ENCODE peak calls at places on chromosomes 1 and 21, in seven cellular contexts. H is stomach, D is ovary, Y is body of pancreas, Q is endothelial cell of umbilical vein, C is uterus, G is HCT116. V is an unnamed sample. For H3K4me1, the result is how much of the 10 kb centered on the place peaks cover.

GRCh38 chr1:204293605-204294365 is 65.9 kb downstream of the PLEKHA6 start:
- DNase-seq in H (no peak), D (no peak), Y (no peak), Q (no peak), C (peak), G (no peak), V (no peak)

GRCh38 chr1:185318431-185319151 is 1.5 kb upstream of the IVNS1ABP start:
- DNase-seq in H (no peak), D (no peak), Y (no peak), Q (no peak), C (no peak), G (no peak), V (no peak)

GRCh38 chr1:19336543-19336942 is 24.4 kb downstream of the SLC66A1 start:
- DNase-seq in H (no peak), D (no peak), Y (no peak), Q (no peak), C (no peak), G (no peak), V (no peak)

GRCh38 chr1:213371769-213372619 is 321.0 kb downstream of the RPS6KC1 start:
- DNase-seq in H (no peak), D (no peak), Y (no peak), Q (no peak), C (no peak), G (no peak), V (no peak)

GRCh38 chr1:17329610-17330009 is 21.6 kb downstream of the PADI4 start:
- DNase-seq in H (no peak), D (no peak), Y (no peak), Q (no peak), C (no peak), G (no peak), V (no peak)

GRCh38 chr1:7580923-7581753 is 190.0 kb upstream of the VAMP3 start:
- DNase-seq in H (no peak), D (peak), Y (no peak), Q (no peak), C (no peak), G (no peak), V (peak)

GRCh38 chr1:33099290-33100118 is 18.6 kb downstream of the AZIN2 start:
- DNase-seq in H (peak), D (no peak), Y (peak), Q (no peak), C (no peak), G (peak), V (no peak)

GRCh38 chr1:72568113-72568512 is 285.8 kb upstream of the NEGR1 start:
- DNase-seq in H (no peak), D (no peak), Y (no peak), Q (no peak), C (no peak), G (no peak), V (no peak)

GRCh38 chr1:14467112-14467511 is 131.4 kb upstream of the KAZN start:
- DNase-seq in H (no peak), D (no peak), Y (no peak), Q (no peak), C (no peak), G (no peak), V (no peak)

GRCh38 chr1:14470802-14471201 is 127.7 kb upstream of the KAZN start:
- DNase-seq in H (no peak), D (no peak), Y (no peak), Q (no peak), C (no peak), G (no peak), V (no peak)

GRCh38 chr1:14468751-14469150 is 129.7 kb upstream of the KAZN start:
- DNase-seq in H (no peak), D (no peak), Y (no peak), Q (no peak), C (no peak), G (no peak), V (no peak)

DNA sequence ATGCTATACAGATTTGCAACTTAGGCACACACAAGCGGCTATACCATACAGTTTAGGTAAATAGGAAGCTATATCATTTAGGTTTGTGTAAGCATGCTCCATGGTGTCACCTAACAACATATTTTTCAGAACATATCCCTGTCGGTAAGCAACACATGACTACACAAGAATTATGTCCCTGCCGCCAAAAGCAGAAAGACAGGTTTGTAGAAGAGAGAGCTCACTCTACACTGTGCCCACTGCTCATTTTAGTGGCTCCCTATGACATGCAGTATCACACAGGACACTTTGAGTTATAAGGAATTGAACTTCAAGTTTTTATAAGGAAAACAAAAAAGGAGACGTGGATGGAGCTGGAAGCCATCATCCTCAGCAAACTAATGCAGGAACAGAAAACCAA is 132.5 kb upstream of the KAZN start:
- DNase-seq in H (no peak), D (no peak), Y (no peak), Q (no peak), C (no peak), G (no peak), V (no peak)
- H3K27ac ChIP-seq in H (no peak), D (no peak), Y (no peak), Q (no peak), C (no peak), G (no peak), V (no peak)

GRCh38 chr1:1141244-1141910 is 25.5 kb upstream of the C1orf159 start:
- DNase-seq in H (no peak), D (no peak), Y (no peak), Q (no peak), C (no peak), G (no peak), V (no peak)
- H3K4me1 ChIP-seq in H (under half), D (under half), Y (under half), Q (under half), C (under half), G (under half), V (under half)

GRCh38 chr1:160205974-160206369 is 788 bp downstream of the PEA15 start:
- DNase-seq in H (no peak), D (peak), Y (peak), Q (peak), C (peak), G (peak), V (no peak)
- TF ChIP-seq POLR2A in H (no peak), D (no peak), Y (no peak), Q (no peak), C (no peak), G (no peak), V (no peak)

DNA sequence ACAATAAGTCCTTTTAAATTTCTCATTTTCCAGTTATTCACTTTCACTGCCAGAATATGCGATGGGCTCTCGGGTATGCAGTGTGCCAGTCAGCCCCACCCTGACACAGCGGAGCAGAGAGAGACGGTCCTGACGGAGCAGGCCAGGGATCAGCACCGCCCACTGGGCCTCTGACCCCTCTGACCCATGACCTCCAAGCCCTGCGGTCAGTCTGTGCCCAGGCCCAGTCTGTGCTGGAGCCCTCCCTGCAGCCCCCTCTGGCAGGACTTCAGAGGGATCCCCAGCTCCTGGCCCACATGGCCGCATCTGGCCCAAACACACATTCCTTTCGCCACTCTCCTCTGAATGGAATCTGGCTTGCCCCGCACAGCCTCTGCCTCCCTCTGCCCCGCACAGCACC is 43.5 kb upstream of the COL6A2 start:
- DNase-seq in H (no peak), D (peak), Y (no peak), Q (no peak), C (no peak), G (no peak), V (no peak)
- H3K27ac ChIP-seq in H (no peak), D (no peak), Y (no peak), Q (no peak), C (peak), G (no peak), V (peak)

DNA sequence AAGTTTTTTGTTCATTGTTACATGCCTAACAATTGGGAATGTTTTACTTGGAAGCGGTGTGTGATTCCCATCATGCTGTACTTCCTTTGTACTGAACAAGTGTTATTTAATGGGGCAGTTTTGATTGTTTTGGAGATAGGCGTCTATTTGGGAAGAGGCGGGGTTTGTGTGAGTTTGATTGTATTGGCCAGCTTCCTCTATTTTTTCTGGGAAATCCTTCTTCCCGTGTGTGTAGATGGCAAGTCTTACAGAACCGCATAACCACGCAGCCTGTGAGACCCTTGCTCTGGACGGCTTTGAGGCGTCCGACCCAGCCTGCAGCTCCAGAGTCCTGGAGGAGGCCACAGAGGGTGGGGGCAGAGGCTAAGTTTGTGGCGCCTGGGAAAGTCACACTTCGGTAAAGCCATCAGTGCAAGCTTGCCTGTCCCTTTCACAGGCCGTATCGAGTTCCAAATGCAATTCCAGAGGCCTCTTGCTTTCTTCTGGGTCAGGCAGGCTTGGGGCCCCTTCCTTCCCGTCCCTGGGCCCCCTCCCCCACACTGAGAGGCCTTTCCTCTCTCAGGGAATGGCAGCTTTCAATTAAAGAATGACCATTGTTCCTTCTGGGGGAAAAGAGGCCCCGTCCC is 210.3 kb downstream of the TOMM20 start:
- DNase-seq in H (peak), D (peak), Y (peak), Q (peak), C (no peak), G (no peak), V (no peak)
- H3K4me1 ChIP-seq in H (half or more), D (under half), Y (half or more), Q (under half), C (under half), G (under half), V (under half)

GRCh38 chr1:169873582-169874200 is 20.0 kb downstream of the SCYL3 start:
- DNase-seq in H (no peak), D (no peak), Y (no peak), Q (no peak), C (no peak), G (no peak), V (no peak)

GRCh38 chr1:169866577-169866976 is 27.1 kb downstream of the SCYL3 start:
- DNase-seq in H (no peak), D (no peak), Y (no peak), Q (no peak), C (no peak), G (no peak), V (no peak)

GRCh38 chr1:169867012-169867679 is 26.6 kb downstream of the SCYL3 start:
- DNase-seq in H (no peak), D (no peak), Y (no peak), Q (no peak), C (no peak), G (no peak), V (no peak)

GRCh38 chr1:169869426-169869825 is 24.3 kb downstream of the SCYL3 start:
- DNase-seq in H (no peak), D (no peak), Y (no peak), Q (no peak), C (no peak), G (no peak), V (no peak)

DNA sequence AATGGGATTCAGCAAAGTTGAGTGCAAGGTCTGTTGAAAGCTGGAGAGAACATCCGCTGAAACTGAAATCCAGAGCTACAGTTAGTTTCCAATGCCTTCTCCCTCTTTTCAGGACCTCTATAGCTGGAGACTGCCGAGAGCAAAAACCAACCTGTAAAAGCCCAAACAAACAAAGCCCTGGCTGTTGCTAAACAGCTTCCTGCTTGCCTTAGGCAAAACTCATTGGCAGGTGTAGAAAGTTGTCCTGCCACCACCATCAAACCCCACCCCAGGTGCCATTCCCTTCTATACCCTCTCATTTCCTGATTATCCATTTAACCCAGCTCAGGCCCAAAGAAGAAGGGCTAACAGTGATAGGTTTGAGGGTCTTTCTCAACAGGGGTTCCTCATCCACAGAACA is 24.7 kb downstream of the SCYL3 start:
- DNase-seq in H (no peak), D (no peak), Y (no peak), Q (no peak), C (no peak), G (no peak), V (no peak)
- TF ChIP-seq POLR2A in H (no peak), D (no peak), Y (no peak), Q (no peak), C (no peak), G (no peak), V (no peak)

DNA sequence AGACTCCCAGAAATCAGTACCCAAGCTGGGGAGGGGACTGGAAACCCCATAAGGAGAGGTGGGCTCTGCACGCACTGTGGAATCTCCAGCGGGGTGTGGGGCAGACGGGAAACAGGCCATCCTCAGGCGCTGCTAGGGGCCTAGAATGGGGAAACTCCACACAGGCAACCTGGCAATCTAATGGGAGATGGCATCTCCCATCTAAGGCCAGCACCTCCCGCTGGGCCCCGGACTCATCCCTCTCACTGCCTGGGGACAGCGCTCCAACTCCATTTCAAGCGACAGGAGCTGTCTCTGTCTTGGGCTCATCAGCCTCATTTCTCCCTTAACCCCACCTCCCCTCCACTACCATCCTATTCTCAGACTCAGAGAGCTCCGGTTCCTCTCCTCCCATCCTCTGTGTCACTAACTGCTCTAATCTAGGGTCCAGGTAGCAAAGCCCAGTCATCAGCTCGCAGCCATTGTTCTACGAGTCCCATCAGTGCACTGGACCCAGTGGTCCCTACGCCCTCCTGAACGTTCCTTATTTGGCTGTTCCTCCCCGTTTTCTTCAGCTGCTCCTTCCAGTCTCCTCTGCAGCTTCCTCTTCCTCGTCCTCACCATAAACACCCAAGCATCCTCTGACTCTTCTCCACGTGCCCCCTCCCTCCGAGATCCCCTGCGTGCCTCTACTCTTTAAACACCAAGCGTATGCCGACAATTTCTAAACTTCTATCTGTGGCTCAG is 93.3 kb upstream of the CASZ1 start:
- DNase-seq in H (no peak), D (no peak), Y (no peak), Q (no peak), C (no peak), G (no peak), V (no peak)
- H3K27ac ChIP-seq in H (no peak), D (no peak), Y (no peak), Q (no peak), C (no peak), G (no peak), V (no peak)